ENCODE peak calls at places on chromosomes 11 and 22, in ten cellular contexts. One of them, this sample, is unnamed.

GRCh38 chr11:109166441-109166840 is 255.5 kb upstream of the C11orf87 start:
- DNase-seq in colonic mucosa: no peak
- DNase-seq in cardiac muscle cell: no peak
- DNase-seq in neuronal stem cell: no peak
- DNase-seq in HFF-Myc: no peak
- DNase-seq in CD8-positive, alpha-beta T cell: no peak
- DNase-seq in adrenal gland: no peak
- DNase-seq in CD4-positive, alpha-beta memory T cell: no peak
- DNase-seq in fibroblast of mammary gland: no peak
- DNase-seq in mesenchymal stem cell: no peak
- DNase-seq in this sample: no peak

GRCh38 chr22:29206372-29207230 is 905 bp downstream of the EMID1 start:
- DNase-seq in colonic mucosa: no peak
- DNase-seq in cardiac muscle cell: no peak
- DNase-seq in neuronal stem cell: peak
- DNase-seq in HFF-Myc: no peak
- DNase-seq in CD8-positive, alpha-beta T cell: no peak
- DNase-seq in adrenal gland: no peak
- DNase-seq in CD4-positive, alpha-beta memory T cell: no peak
- DNase-seq in fibroblast of mammary gland: no peak
- DNase-seq in mesenchymal stem cell: no peak
- DNase-seq in this sample: no peak

GRCh38 chr11:18527512-18527911 is 770 bp upstream of the TSG101 start:
- DNase-seq in colonic mucosa: no peak
- DNase-seq in cardiac muscle cell: no peak
- DNase-seq in neuronal stem cell: no peak
- DNase-seq in HFF-Myc: no peak
- DNase-seq in CD8-positive, alpha-beta T cell: no peak
- DNase-seq in adrenal gland: no peak
- DNase-seq in CD4-positive, alpha-beta memory T cell: no peak
- DNase-seq in fibroblast of mammary gland: peak
- DNase-seq in mesenchymal stem cell: peak
- DNase-seq in this sample: no peak

GRCh38 chr11:59560290-59560701 is 49.0 kb downstream of the OR4D9 start:
- DNase-seq in colonic mucosa: peak
- DNase-seq in cardiac muscle cell: peak
- DNase-seq in neuronal stem cell: peak
- DNase-seq in HFF-Myc: peak
- DNase-seq in CD8-positive, alpha-beta T cell: peak
- DNase-seq in adrenal gland: peak
- DNase-seq in CD4-positive, alpha-beta memory T cell: peak
- DNase-seq in fibroblast of mammary gland: peak
- DNase-seq in mesenchymal stem cell: peak
- DNase-seq in this sample: peak

GRCh38 chr11:29280452-29280851 is 736.4 kb downstream of the KCNA4 start:
- DNase-seq in colonic mucosa: no peak
- DNase-seq in cardiac muscle cell: no peak
- DNase-seq in neuronal stem cell: no peak
- DNase-seq in HFF-Myc: no peak
- DNase-seq in CD8-positive, alpha-beta T cell: no peak
- DNase-seq in adrenal gland: no peak
- DNase-seq in CD4-positive, alpha-beta memory T cell: no peak
- DNase-seq in fibroblast of mammary gland: no peak
- DNase-seq in mesenchymal stem cell: no peak
- DNase-seq in this sample: no peak

GRCh38 chr11:134864233-134864967 is 452.4 kb upstream of the B3GAT1 start:
- DNase-seq in colonic mucosa: no peak
- DNase-seq in cardiac muscle cell: no peak
- DNase-seq in neuronal stem cell: no peak
- DNase-seq in HFF-Myc: no peak
- DNase-seq in CD8-positive, alpha-beta T cell: no peak
- DNase-seq in adrenal gland: no peak
- DNase-seq in CD4-positive, alpha-beta memory T cell: no peak
- DNase-seq in fibroblast of mammary gland: no peak
- DNase-seq in mesenchymal stem cell: no peak
- DNase-seq in this sample: no peak

GRCh38 chr11:64186205-64187165 is 514 bp downstream of the STIP1 start:
- DNase-seq in colonic mucosa: peak
- DNase-seq in cardiac muscle cell: peak
- DNase-seq in neuronal stem cell: no peak
- DNase-seq in HFF-Myc: no peak
- DNase-seq in CD8-positive, alpha-beta T cell: no peak
- DNase-seq in adrenal gland: no peak
- DNase-seq in CD4-positive, alpha-beta memory T cell: peak
- DNase-seq in fibroblast of mammary gland: no peak
- DNase-seq in mesenchymal stem cell: peak
- DNase-seq in this sample: no peak

GRCh38 chr11:43217856-43218255 is 93.9 kb upstream of the API5 start:
- DNase-seq in colonic mucosa: no peak
- DNase-seq in cardiac muscle cell: no peak
- DNase-seq in neuronal stem cell: no peak
- DNase-seq in HFF-Myc: no peak
- DNase-seq in CD8-positive, alpha-beta T cell: no peak
- DNase-seq in adrenal gland: no peak
- DNase-seq in CD4-positive, alpha-beta memory T cell: no peak
- DNase-seq in fibroblast of mammary gland: no peak
- DNase-seq in mesenchymal stem cell: no peak
- DNase-seq in this sample: no peak

GRCh38 chr11:6321356-6321755 is 1.1 kb upstream of the CAVIN3 start:
- DNase-seq in colonic mucosa: peak
- DNase-seq in cardiac muscle cell: no peak
- DNase-seq in neuronal stem cell: no peak
- DNase-seq in HFF-Myc: no peak
- DNase-seq in CD8-positive, alpha-beta T cell: no peak
- DNase-seq in adrenal gland: no peak
- DNase-seq in CD4-positive, alpha-beta memory T cell: no peak
- DNase-seq in fibroblast of mammary gland: peak
- DNase-seq in mesenchymal stem cell: no peak
- DNase-seq in this sample: no peak

GRCh38 chr11:6321961-6322362 is 1.7 kb upstream of the CAVIN3 start:
- DNase-seq in colonic mucosa: no peak
- DNase-seq in cardiac muscle cell: peak
- DNase-seq in neuronal stem cell: peak
- DNase-seq in HFF-Myc: no peak
- DNase-seq in CD8-positive, alpha-beta T cell: no peak
- DNase-seq in adrenal gland: no peak
- DNase-seq in CD4-positive, alpha-beta memory T cell: no peak
- DNase-seq in fibroblast of mammary gland: peak
- DNase-seq in mesenchymal stem cell: peak
- DNase-seq in this sample: no peak

GRCh38 chr11:6319879-6320410 is 356 bp downstream of the CAVIN3 start:
- DNase-seq in colonic mucosa: peak
- DNase-seq in cardiac muscle cell: peak
- DNase-seq in neuronal stem cell: peak
- DNase-seq in HFF-Myc: peak
- DNase-seq in CD8-positive, alpha-beta T cell: no peak
- DNase-seq in adrenal gland: peak
- DNase-seq in CD4-positive, alpha-beta memory T cell: no peak
- DNase-seq in fibroblast of mammary gland: peak
- DNase-seq in mesenchymal stem cell: peak
- DNase-seq in this sample: peak

GRCh38 chr11:6320411-6321207 is at the start of gene CAVIN3:
- DNase-seq in colonic mucosa: peak
- DNase-seq in cardiac muscle cell: peak
- DNase-seq in neuronal stem cell: peak
- DNase-seq in HFF-Myc: no peak
- DNase-seq in CD8-positive, alpha-beta T cell: no peak
- DNase-seq in adrenal gland: peak
- DNase-seq in CD4-positive, alpha-beta memory T cell: no peak
- DNase-seq in fibroblast of mammary gland: peak
- DNase-seq in mesenchymal stem cell: peak
- DNase-seq in this sample: peak

DNA sequence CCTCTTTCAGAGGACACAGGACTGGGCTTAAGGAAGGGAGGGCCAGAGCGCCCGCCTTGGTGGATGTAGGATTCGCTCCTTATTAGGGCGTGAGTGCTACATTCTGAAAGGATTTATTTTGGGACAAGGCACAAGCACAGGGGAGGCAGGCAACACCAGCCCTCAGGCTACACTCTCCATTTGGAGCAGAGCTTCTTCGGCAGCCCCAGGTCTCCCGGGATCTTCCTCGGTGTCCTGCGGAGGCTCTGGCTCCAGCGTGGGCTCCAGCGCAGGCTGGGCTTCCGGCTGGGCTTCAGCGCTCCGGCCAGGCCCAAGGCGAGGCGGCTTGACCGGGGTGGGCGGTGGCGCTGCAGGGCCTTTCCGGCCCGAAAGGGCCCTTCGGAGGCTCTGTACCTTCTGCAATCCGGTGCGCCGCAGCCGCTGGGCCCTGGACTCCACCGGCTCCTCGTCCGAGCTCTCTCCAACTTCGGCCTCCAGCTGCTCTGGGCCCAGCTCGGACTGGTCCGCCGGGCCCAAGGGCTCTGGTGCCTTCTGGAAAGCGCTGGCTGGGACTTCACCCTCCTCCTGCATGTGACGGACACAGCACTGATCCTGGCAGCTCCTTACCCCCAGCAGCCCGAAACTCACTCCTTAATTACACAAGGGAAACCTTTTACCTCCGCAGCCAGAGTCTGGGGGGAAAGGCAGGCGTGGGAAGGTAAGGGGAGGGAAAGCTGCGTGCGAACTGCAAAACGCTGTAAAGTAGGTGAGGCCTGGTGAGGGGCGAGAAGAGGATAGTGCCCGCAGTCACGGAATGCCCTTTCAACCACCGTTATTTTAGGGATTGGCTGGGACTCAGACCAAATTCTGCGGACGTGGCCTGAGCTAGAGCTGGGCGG is 1.1 kb downstream of the CAVIN3 start:
- DNase-seq in colonic mucosa: no peak
- DNase-seq in cardiac muscle cell: peak
- DNase-seq in neuronal stem cell: no peak
- DNase-seq in HFF-Myc: no peak
- DNase-seq in CD8-positive, alpha-beta T cell: no peak
- DNase-seq in adrenal gland: peak
- DNase-seq in CD4-positive, alpha-beta memory T cell: no peak
- DNase-seq in fibroblast of mammary gland: peak
- DNase-seq in mesenchymal stem cell: no peak
- DNase-seq in this sample: peak
- H3K4me3 ChIP-seq in colonic mucosa: peak
- H3K4me3 ChIP-seq in cardiac muscle cell: peak
- H3K4me3 ChIP-seq in neuronal stem cell: peak
- H3K4me3 ChIP-seq in HFF-Myc: peak
- H3K4me3 ChIP-seq in CD8-positive, alpha-beta T cell: no peak
- H3K4me3 ChIP-seq in adrenal gland: no peak
- H3K4me3 ChIP-seq in CD4-positive, alpha-beta memory T cell: no peak
- H3K4me3 ChIP-seq in fibroblast of mammary gland: peak
- H3K4me3 ChIP-seq in mesenchymal stem cell: peak
- H3K4me3 ChIP-seq in this sample: peak

GRCh38 chr11:67482275-67482735 is 521 bp upstream of the AIP start:
- DNase-seq in colonic mucosa: peak
- DNase-seq in cardiac muscle cell: no peak
- DNase-seq in neuronal stem cell: no peak
- DNase-seq in HFF-Myc: no peak
- DNase-seq in CD8-positive, alpha-beta T cell: no peak
- DNase-seq in adrenal gland: no peak
- DNase-seq in CD4-positive, alpha-beta memory T cell: no peak
- DNase-seq in fibroblast of mammary gland: no peak
- DNase-seq in mesenchymal stem cell: no peak
- DNase-seq in this sample: no peak
- H3K4me3 ChIP-seq in colonic mucosa: peak
- H3K4me3 ChIP-seq in cardiac muscle cell: peak
- H3K4me3 ChIP-seq in neuronal stem cell: no peak
- H3K4me3 ChIP-seq in HFF-Myc: peak
- H3K4me3 ChIP-seq in CD8-positive, alpha-beta T cell: peak
- H3K4me3 ChIP-seq in adrenal gland: no peak
- H3K4me3 ChIP-seq in CD4-positive, alpha-beta memory T cell: peak
- H3K4me3 ChIP-seq in fibroblast of mammary gland: peak
- H3K4me3 ChIP-seq in mesenchymal stem cell: peak
- H3K4me3 ChIP-seq in this sample: peak

GRCh38 chr22:31757265-31757664 is 3.4 kb downstream of the DEPDC5 start:
- DNase-seq in colonic mucosa: no peak
- DNase-seq in cardiac muscle cell: no peak
- DNase-seq in neuronal stem cell: no peak
- DNase-seq in HFF-Myc: no peak
- DNase-seq in CD8-positive, alpha-beta T cell: no peak
- DNase-seq in adrenal gland: no peak
- DNase-seq in CD4-positive, alpha-beta memory T cell: no peak
- DNase-seq in fibroblast of mammary gland: no peak
- DNase-seq in mesenchymal stem cell: no peak
- DNase-seq in this sample: no peak

GRCh38 chr22:31752096-31752847 is 1.5 kb upstream of the DEPDC5 start:
- DNase-seq in colonic mucosa: no peak
- DNase-seq in cardiac muscle cell: no peak
- DNase-seq in neuronal stem cell: no peak
- DNase-seq in HFF-Myc: no peak
- DNase-seq in CD8-positive, alpha-beta T cell: no peak
- DNase-seq in adrenal gland: no peak
- DNase-seq in CD4-positive, alpha-beta memory T cell: no peak
- DNase-seq in fibroblast of mammary gland: no peak
- DNase-seq in mesenchymal stem cell: no peak
- DNase-seq in this sample: peak

GRCh38 chr22:31753005-31753633 is 700 bp upstream of the DEPDC5 start:
- DNase-seq in colonic mucosa: peak
- DNase-seq in cardiac muscle cell: peak
- DNase-seq in neuronal stem cell: peak
- DNase-seq in HFF-Myc: no peak
- DNase-seq in CD8-positive, alpha-beta T cell: no peak
- DNase-seq in adrenal gland: peak
- DNase-seq in CD4-positive, alpha-beta memory T cell: no peak
- DNase-seq in fibroblast of mammary gland: no peak
- DNase-seq in mesenchymal stem cell: peak
- DNase-seq in this sample: peak

GRCh38 chr22:31753634-31754471 is at the start of gene DEPDC5:
- DNase-seq in colonic mucosa: peak
- DNase-seq in cardiac muscle cell: peak
- DNase-seq in neuronal stem cell: peak
- DNase-seq in HFF-Myc: peak
- DNase-seq in CD8-positive, alpha-beta T cell: peak
- DNase-seq in adrenal gland: peak
- DNase-seq in CD4-positive, alpha-beta memory T cell: peak
- DNase-seq in fibroblast of mammary gland: peak
- DNase-seq in mesenchymal stem cell: peak
- DNase-seq in this sample: peak

GRCh38 chr22:31754813-31755212 is 994 bp downstream of the DEPDC5 start:
- DNase-seq in colonic mucosa: no peak
- DNase-seq in cardiac muscle cell: peak
- DNase-seq in neuronal stem cell: no peak
- DNase-seq in HFF-Myc: no peak
- DNase-seq in CD8-positive, alpha-beta T cell: no peak
- DNase-seq in adrenal gland: no peak
- DNase-seq in CD4-positive, alpha-beta memory T cell: no peak
- DNase-seq in fibroblast of mammary gland: peak
- DNase-seq in mesenchymal stem cell: peak
- DNase-seq in this sample: no peak
- H3K4me3 ChIP-seq in colonic mucosa: peak
- H3K4me3 ChIP-seq in cardiac muscle cell: no peak
- H3K4me3 ChIP-seq in neuronal stem cell: no peak
- H3K4me3 ChIP-seq in HFF-Myc: peak
- H3K4me3 ChIP-seq in CD8-positive, alpha-beta T cell: no peak
- H3K4me3 ChIP-seq in adrenal gland: no peak
- H3K4me3 ChIP-seq in CD4-positive, alpha-beta memory T cell: peak
- H3K4me3 ChIP-seq in fibroblast of mammary gland: peak
- H3K4me3 ChIP-seq in mesenchymal stem cell: no peak
- H3K4me3 ChIP-seq in this sample: no peak

GRCh38 chr22:45008853-45009751 is 703 bp downstream of the PHF21B start:
- DNase-seq in colonic mucosa: no peak
- DNase-seq in cardiac muscle cell: peak
- DNase-seq in neuronal stem cell: peak
- DNase-seq in HFF-Myc: no peak
- DNase-seq in CD8-positive, alpha-beta T cell: no peak
- DNase-seq in adrenal gland: no peak
- DNase-seq in CD4-positive, alpha-beta memory T cell: no peak
- DNase-seq in fibroblast of mammary gland: peak
- DNase-seq in mesenchymal stem cell: peak
- DNase-seq in this sample: no peak

GRCh38 chr22:45006873-45007246 is 2.9 kb downstream of the PHF21B start:
- DNase-seq in colonic mucosa: no peak
- DNase-seq in cardiac muscle cell: peak
- DNase-seq in neuronal stem cell: no peak
- DNase-seq in HFF-Myc: no peak
- DNase-seq in CD8-positive, alpha-beta T cell: no peak
- DNase-seq in adrenal gland: peak
- DNase-seq in CD4-positive, alpha-beta memory T cell: no peak
- DNase-seq in fibroblast of mammary gland: no peak
- DNase-seq in mesenchymal stem cell: no peak
- DNase-seq in this sample: no peak

GRCh38 chr22:45007247-45007945 is 2.4 kb downstream of the PHF21B start:
- DNase-seq in colonic mucosa: no peak
- DNase-seq in cardiac muscle cell: peak
- DNase-seq in neuronal stem cell: peak
- DNase-seq in HFF-Myc: no peak
- DNase-seq in CD8-positive, alpha-beta T cell: no peak
- DNase-seq in adrenal gland: peak
- DNase-seq in CD4-positive, alpha-beta memory T cell: no peak
- DNase-seq in fibroblast of mammary gland: no peak
- DNase-seq in mesenchymal stem cell: peak
- DNase-seq in this sample: peak

GRCh38 chr22:45007946-45008852 is 1.6 kb downstream of the PHF21B start:
- DNase-seq in colonic mucosa: no peak
- DNase-seq in cardiac muscle cell: peak
- DNase-seq in neuronal stem cell: peak
- DNase-seq in HFF-Myc: no peak
- DNase-seq in CD8-positive, alpha-beta T cell: no peak
- DNase-seq in adrenal gland: peak
- DNase-seq in CD4-positive, alpha-beta memory T cell: no peak
- DNase-seq in fibroblast of mammary gland: no peak
- DNase-seq in mesenchymal stem cell: peak
- DNase-seq in this sample: no peak

DNA sequence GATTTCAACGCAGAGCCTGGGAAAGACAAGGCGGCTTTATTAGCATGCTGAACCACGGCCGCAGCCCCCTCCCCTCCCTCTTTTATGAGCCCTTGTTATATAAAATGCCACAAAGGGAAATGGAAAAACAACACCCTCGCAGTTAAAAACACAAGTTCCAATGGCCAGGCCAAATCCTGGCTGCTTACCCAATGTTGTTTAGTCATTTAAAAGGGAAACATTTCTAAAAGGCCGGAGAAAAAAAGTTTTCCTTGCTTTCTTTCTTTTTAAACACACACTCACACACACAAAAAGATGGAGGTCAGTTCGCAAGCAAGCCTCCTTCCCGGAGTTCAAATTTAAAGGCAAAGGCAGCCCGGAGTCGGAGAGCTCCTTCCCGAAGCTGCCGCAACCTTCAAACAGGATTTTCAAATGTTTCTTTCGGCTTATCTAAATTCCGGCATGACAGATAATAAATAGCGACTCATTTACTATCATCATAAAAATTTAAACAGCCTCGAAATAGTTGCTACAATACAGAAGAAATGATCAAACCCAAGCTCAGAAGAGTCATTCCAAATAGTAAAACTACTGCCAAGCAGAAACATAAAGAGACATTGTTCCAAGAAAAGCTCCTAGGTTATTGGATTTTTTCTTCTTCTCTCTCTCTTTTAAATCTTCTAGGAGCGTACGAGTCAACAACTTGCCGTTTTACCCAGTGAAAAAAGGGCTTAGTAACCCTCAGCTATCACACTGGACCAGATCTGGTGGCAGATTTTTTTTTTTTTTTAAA is 3.5 kb downstream of the PHF21B start:
- DNase-seq in colonic mucosa: no peak
- DNase-seq in cardiac muscle cell: peak
- DNase-seq in neuronal stem cell: peak
- DNase-seq in HFF-Myc: no peak
- DNase-seq in CD8-positive, alpha-beta T cell: no peak
- DNase-seq in adrenal gland: peak
- DNase-seq in CD4-positive, alpha-beta memory T cell: no peak
- DNase-seq in fibroblast of mammary gland: no peak
- DNase-seq in mesenchymal stem cell: no peak
- DNase-seq in this sample: no peak
- H3K4me3 ChIP-seq in colonic mucosa: no peak
- H3K4me3 ChIP-seq in cardiac muscle cell: peak
- H3K4me3 ChIP-seq in neuronal stem cell: peak
- H3K4me3 ChIP-seq in HFF-Myc: no peak
- H3K4me3 ChIP-seq in CD8-positive, alpha-beta T cell: no peak
- H3K4me3 ChIP-seq in adrenal gland: no peak
- H3K4me3 ChIP-seq in CD4-positive, alpha-beta memory T cell: no peak
- H3K4me3 ChIP-seq in fibroblast of mammary gland: no peak
- H3K4me3 ChIP-seq in mesenchymal stem cell: no peak
- H3K4me3 ChIP-seq in this sample: no peak

This sample was measured in body of pancreas.